ENCODE peak calls at places on chromosome 6, in five cellular contexts. One of them, this sample, is unnamed.

GRCh38 chr6:43221046-43221773 is 8.1 kb downstream of the DNPH1 start:
- DNase-seq in activated CD4-positive, alpha-beta T cell treated with anti-CD3 and anti-CD28 coated beads for 48 hours: no peak
- DNase-seq in posterior vena cava: no peak
- DNase-seq in Daoy: no peak
- DNase-seq in heart right ventricle: no peak
- DNase-seq in this sample: peak

GRCh38 chr6:123589317-123589716 is 47.4 kb downstream of the TRDN start:
- DNase-seq in posterior vena cava: no peak
- DNase-seq in activated CD4-positive, alpha-beta T cell treated with anti-CD3 and anti-CD28 coated beads for 48 hours: no peak
- DNase-seq in Daoy: peak
- DNase-seq in heart right ventricle: no peak
- DNase-seq in this sample: no peak

GRCh38 chr6:127539292-127539691 is 20.2 kb upstream of the MTCL3 start:
- DNase-seq in heart right ventricle: no peak
- DNase-seq in activated CD4-positive, alpha-beta T cell treated with anti-CD3 and anti-CD28 coated beads for 48 hours: no peak
- DNase-seq in Daoy: no peak
- DNase-seq in posterior vena cava: no peak
- DNase-seq in this sample: no peak

GRCh38 chr6:142842423-142843261 is 102.3 kb downstream of the HIVEP2 start:
- DNase-seq in activated CD4-positive, alpha-beta T cell treated with anti-CD3 and anti-CD28 coated beads for 48 hours: peak
- DNase-seq in heart right ventricle: no peak
- DNase-seq in Daoy: peak
- DNase-seq in posterior vena cava: no peak
- DNase-seq in this sample: no peak

GRCh38 chr6:139927742-139928305 is 553.4 kb upstream of the CITED2 start:
- DNase-seq in Daoy: no peak
- DNase-seq in posterior vena cava: no peak
- DNase-seq in heart right ventricle: no peak
- DNase-seq in activated CD4-positive, alpha-beta T cell treated with anti-CD3 and anti-CD28 coated beads for 48 hours: no peak
- DNase-seq in this sample: no peak

GRCh38 chr6:19805146-19805515 is 32.0 kb upstream of the ID4 start:
- DNase-seq in posterior vena cava: no peak
- DNase-seq in activated CD4-positive, alpha-beta T cell treated with anti-CD3 and anti-CD28 coated beads for 48 hours: no peak
- DNase-seq in heart right ventricle: no peak
- DNase-seq in Daoy: peak
- DNase-seq in this sample: no peak

GRCh38 chr6:170208651-170209353 is 82.1 kb downstream of the DLL1 start:
- DNase-seq in posterior vena cava: peak
- DNase-seq in activated CD4-positive, alpha-beta T cell treated with anti-CD3 and anti-CD28 coated beads for 48 hours: no peak
- DNase-seq in heart right ventricle: no peak
- DNase-seq in Daoy: no peak
- DNase-seq in this sample: peak

GRCh38 chr6:148530394-148530923 is 187.8 kb downstream of the SASH1 start:
- DNase-seq in Daoy: peak
- DNase-seq in heart right ventricle: no peak
- DNase-seq in activated CD4-positive, alpha-beta T cell treated with anti-CD3 and anti-CD28 coated beads for 48 hours: no peak
- DNase-seq in posterior vena cava: no peak
- DNase-seq in this sample: no peak

GRCh38 chr6:16752206-16752867 is 8.9 kb downstream of the ATXN1 start:
- DNase-seq in heart right ventricle: no peak
- DNase-seq in Daoy: peak
- DNase-seq in activated CD4-positive, alpha-beta T cell treated with anti-CD3 and anti-CD28 coated beads for 48 hours: no peak
- DNase-seq in posterior vena cava: no peak
- DNase-seq in this sample: no peak

GRCh38 chr6:159193923-159194322 is 24.7 kb downstream of the FNDC1 start:
- DNase-seq in heart right ventricle: no peak
- DNase-seq in activated CD4-positive, alpha-beta T cell treated with anti-CD3 and anti-CD28 coated beads for 48 hours: no peak
- DNase-seq in posterior vena cava: no peak
- DNase-seq in Daoy: no peak
- DNase-seq in this sample: no peak

GRCh38 chr6:43455034-43455747 is at the start of gene DLK2:
- DNase-seq in Daoy: peak
- DNase-seq in activated CD4-positive, alpha-beta T cell treated with anti-CD3 and anti-CD28 coated beads for 48 hours: peak
- DNase-seq in heart right ventricle: no peak
- DNase-seq in posterior vena cava: no peak
- DNase-seq in this sample: peak

GRCh38 chr6:160992323-160993314 is 1.1 kb downstream of the MAP3K4 start:
- DNase-seq in activated CD4-positive, alpha-beta T cell treated with anti-CD3 and anti-CD28 coated beads for 48 hours: peak
- DNase-seq in heart right ventricle: no peak
- DNase-seq in Daoy: peak
- DNase-seq in posterior vena cava: no peak
- DNase-seq in this sample: no peak

GRCh38 chr6:46781478-46782378 is 11.5 kb upstream of the MEP1A start:
- DNase-seq in posterior vena cava: no peak
- DNase-seq in heart right ventricle: no peak
- DNase-seq in Daoy: peak
- DNase-seq in activated CD4-positive, alpha-beta T cell treated with anti-CD3 and anti-CD28 coated beads for 48 hours: peak
- DNase-seq in this sample: no peak

GRCh38 chr6:36851632-36852031 is 12.4 kb upstream of the CPNE5 start:
- DNase-seq in activated CD4-positive, alpha-beta T cell treated with anti-CD3 and anti-CD28 coated beads for 48 hours: no peak
- DNase-seq in posterior vena cava: no peak
- DNase-seq in heart right ventricle: no peak
- DNase-seq in Daoy: no peak
- DNase-seq in this sample: no peak

GRCh38 chr6:165404703-165405102 is 95.3 kb upstream of the C6orf118 start:
- DNase-seq in posterior vena cava: no peak
- DNase-seq in Daoy: no peak
- DNase-seq in heart right ventricle: no peak
- DNase-seq in activated CD4-positive, alpha-beta T cell treated with anti-CD3 and anti-CD28 coated beads for 48 hours: no peak
- DNase-seq in this sample: no peak

GRCh38 chr6:51550243-51550642 is 537.2 kb downstream of the PKHD1 start:
- DNase-seq in Daoy: no peak
- DNase-seq in activated CD4-positive, alpha-beta T cell treated with anti-CD3 and anti-CD28 coated beads for 48 hours: no peak
- DNase-seq in posterior vena cava: no peak
- DNase-seq in heart right ventricle: no peak
- DNase-seq in this sample: no peak

GRCh38 chr6:129175066-129175465 is 292.1 kb downstream of the LAMA2 start:
- DNase-seq in posterior vena cava: no peak
- DNase-seq in activated CD4-positive, alpha-beta T cell treated with anti-CD3 and anti-CD28 coated beads for 48 hours: no peak
- DNase-seq in Daoy: peak
- DNase-seq in heart right ventricle: no peak
- DNase-seq in this sample: no peak

This sample was measured in aorta.